ENCODE peak calls at places on chromosome 1, in six cellular contexts. Y, E, A, P, K and Z are unnamed samples.

GRCh38 chr1:53557369-53557768 is 98.2 kb downstream of the DMRTB1 start:
- DNase-seq in Y (no peak), E (no peak), A (no peak), P (no peak), K (peak), Z (no peak)

GRCh38 chr1:235079443-235079967 is 49.1 kb downstream of the TOMM20 start:
- DNase-seq in Y (no peak), E (no peak), A (no peak), P (no peak), K (no peak), Z (no peak)

GRCh38 chr1:164504699-164505098 is 54.3 kb upstream of the PBX1 start:
- DNase-seq in Y (no peak), E (no peak), A (peak), P (peak), K (no peak), Z (no peak)

GRCh38 chr1:185916866-185917265 is 182.7 kb downstream of the HMCN1 start:
- DNase-seq in Y (no peak), E (no peak), A (no peak), P (no peak), K (no peak), Z (no peak)

GRCh38 chr1:77014396-77014795 is 147.1 kb downstream of the ST6GALNAC5 start:
- DNase-seq in Y (no peak), E (no peak), A (no peak), P (no peak), K (no peak), Z (no peak)

GRCh38 chr1:60978421-60979357 is 103.7 kb upstream of the NFIA start:
- DNase-seq in Y (peak), E (peak), A (peak), P (peak), K (peak), Z (peak)

GRCh38 chr1:227917081-227917950 is 30.4 kb downstream of the WNT9A start:
- DNase-seq in Y (no peak), E (no peak), A (no peak), P (no peak), K (no peak), Z (no peak)

GRCh38 chr1:15328785-15329480 is 80.8 kb upstream of the EFHD2 start:
- DNase-seq in Y (no peak), E (no peak), A (peak), P (peak), K (peak), Z (no peak)

GRCh38 chr1:107299521-107299920 is 158.7 kb downstream of the NTNG1 start:
- DNase-seq in Y (no peak), E (no peak), A (no peak), P (no peak), K (no peak), Z (no peak)

GRCh38 chr1:221334082-221334481 is 407.8 kb downstream of the DUSP10 start:
- DNase-seq in Y (no peak), E (no peak), A (peak), P (peak), K (no peak), Z (no peak)

GRCh38 chr1:204752688-204753040 is 67.1 kb upstream of the LRRN2 start:
- DNase-seq in Y (no peak), E (no peak), A (no peak), P (no peak), K (no peak), Z (no peak)

DNA sequence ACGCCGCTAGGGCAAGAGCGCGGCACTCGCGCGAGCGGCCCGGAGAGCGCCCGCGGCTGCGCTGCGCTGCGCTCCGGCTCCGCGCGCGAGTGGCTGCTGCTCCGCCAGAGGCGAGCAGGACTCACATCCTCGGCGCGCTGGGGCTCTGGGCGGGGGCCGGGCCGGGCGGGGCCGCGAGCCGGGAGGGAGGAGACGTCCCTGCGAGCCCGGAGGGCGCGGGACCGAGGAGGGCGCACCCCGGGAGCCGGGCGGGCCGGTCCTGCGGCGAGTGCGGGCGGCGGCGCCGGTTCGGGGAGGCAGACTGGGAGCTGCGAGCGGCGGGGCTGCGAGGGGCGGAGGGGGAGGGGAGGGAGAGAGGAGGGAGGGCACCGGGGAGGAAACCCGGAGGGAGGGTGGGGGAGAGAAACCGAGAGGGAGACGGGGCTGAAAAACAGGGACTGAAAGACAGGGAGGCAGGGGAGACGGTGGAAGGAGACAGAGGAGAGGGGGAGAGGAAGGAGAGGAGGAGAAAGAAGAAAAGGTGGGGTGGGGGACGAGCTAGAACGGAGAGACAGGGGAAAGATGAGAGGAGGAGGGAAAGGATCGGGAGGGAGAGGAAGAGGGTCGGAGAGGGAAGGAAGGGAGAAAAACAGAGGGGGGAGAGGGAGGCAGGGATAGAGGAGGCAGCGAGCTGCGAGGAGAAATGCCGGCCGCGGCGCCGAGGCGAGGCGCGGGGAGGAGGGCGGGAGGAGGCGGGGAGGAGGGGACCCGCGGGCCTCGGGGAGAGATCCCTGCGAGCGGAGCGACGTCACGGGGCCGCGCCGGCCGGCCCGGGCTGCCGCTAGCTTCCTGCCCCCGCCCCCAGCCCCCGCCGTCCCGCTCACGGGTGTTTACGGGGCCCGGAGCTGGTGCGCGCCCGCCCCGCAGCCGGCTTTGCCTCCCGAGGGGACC is at the start of gene CAMK2N1:
- DNase-seq in Y (no peak), E (no peak), A (peak), P (peak), K (peak), Z (peak)
- TF ChIP-seq CTCF in Y (no peak), E (no peak), A (no peak), P (no peak), K (peak), Z (no peak)

GRCh38 chr1:91026777-91027176 is 4.9 kb upstream of the ZNF644 start:
- DNase-seq in Y (no peak), E (no peak), A (peak), P (peak), K (no peak), Z (no peak)
- TF ChIP-seq CTCF in Y (peak), E (peak), A (peak), P (peak), K (no peak), Z (no peak)

GRCh38 chr1:169545472-169545871 is 40.8 kb downstream of the F5 start:
- DNase-seq in Y (no peak), E (no peak), A (no peak), P (no peak), K (no peak), Z (no peak)

GRCh38 chr1:169550294-169550693 is 36.0 kb downstream of the F5 start:
- DNase-seq in Y (peak), E (no peak), A (peak), P (peak), K (no peak), Z (no peak)

GRCh38 chr1:169548312-169548711 is 38.0 kb downstream of the F5 start:
- DNase-seq in Y (no peak), E (no peak), A (no peak), P (no peak), K (no peak), Z (no peak)

GRCh38 chr1:169546087-169546995 is 39.9 kb downstream of the F5 start:
- DNase-seq in Y (peak), E (peak), A (peak), P (peak), K (peak), Z (peak)
- TF ChIP-seq CTCF in Y (peak), E (peak), A (peak), P (peak), K (peak), Z (peak)

GRCh38 chr1:207858806-207859205 is 52.1 kb downstream of the CD34 start:
- DNase-seq in Y (no peak), E (no peak), A (peak), P (peak), K (no peak), Z (no peak)
- TF ChIP-seq CTCF in Y (no peak), E (no peak), A (no peak), P (no peak), K (no peak), Z (no peak)

GRCh38 chr1:152912900-152913299 is 4.6 kb downstream of the IVL start:
- DNase-seq in Y (no peak), E (no peak), A (no peak), P (no peak), K (no peak), Z (no peak)

GRCh38 chr1:152912471-152912870 is 4.1 kb downstream of the IVL start:
- DNase-seq in Y (no peak), E (no peak), A (no peak), P (no peak), K (no peak), Z (no peak)

GRCh38 chr1:152917794-152918193 is 9.4 kb downstream of the IVL start:
- DNase-seq in Y (peak), E (no peak), A (no peak), P (no peak), K (no peak), Z (peak)
- TF ChIP-seq CTCF in Y (peak), E (peak), A (no peak), P (no peak), K (no peak), Z (no peak)

GRCh38 chr1:98260839-98261238 is 340.0 kb upstream of the DPYD start:
- DNase-seq in Y (no peak), E (no peak), A (no peak), P (no peak), K (no peak), Z (no peak)
- TF ChIP-seq CTCF in Y (no peak), E (no peak), A (no peak), P (no peak), K (no peak), Z (no peak)

GRCh38 chr1:232417849-232418248 is 212.1 kb downstream of the SIPA1L2 start:
- DNase-seq in Y (no peak), E (no peak), A (no peak), P (no peak), K (no peak), Z (no peak)
- TF ChIP-seq CTCF in Y (no peak), E (no peak), A (no peak), P (no peak), K (no peak), Z (no peak)

DNA sequence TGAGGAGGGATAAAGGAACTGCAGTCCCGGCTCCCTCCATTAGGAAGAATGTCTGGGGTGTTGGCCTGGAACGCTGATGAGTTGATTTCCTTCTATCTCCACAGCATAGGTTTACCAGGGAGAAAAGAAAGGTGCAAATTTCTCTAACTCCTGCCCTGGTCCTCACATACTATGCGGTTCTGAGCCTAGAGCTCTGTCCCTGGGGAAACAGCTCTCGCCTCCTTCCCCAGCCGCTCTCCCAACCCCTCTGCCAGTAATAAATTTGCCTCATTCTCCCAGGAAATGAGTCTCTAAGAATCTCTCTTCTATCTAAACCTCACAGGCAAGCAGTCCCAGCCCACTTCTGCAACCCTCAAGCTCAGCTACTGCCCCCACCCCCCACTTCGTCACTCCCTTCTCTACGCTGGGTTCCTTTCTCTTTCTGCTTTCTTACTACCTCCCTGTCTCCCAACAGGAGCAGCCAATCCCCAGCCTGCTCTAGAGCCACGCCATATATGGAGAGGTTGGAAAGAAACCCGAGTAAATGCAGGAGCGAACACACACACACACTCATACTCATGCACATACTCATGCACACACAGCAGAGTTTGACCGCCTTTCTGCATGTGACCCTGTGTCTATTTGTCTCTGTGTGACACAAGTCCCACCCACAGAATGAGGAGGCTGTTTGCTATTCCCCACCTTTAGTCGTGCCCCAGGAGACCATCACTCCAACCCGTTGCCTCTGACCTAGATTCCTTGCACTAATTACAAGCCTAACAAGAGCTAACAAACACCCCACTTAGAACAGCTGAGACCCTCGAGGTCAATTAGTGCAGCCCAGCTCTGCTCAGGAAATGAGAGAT is 13.4 kb downstream of the PLEKHO1 start:
- DNase-seq in Y (peak), E (no peak), A (peak), P (peak), K (peak), Z (peak)
- TF ChIP-seq CTCF in Y (no peak), E (no peak), A (peak), P (peak), K (no peak), Z (no peak)